ENCODE peak calls at places on chromosomes 11 and 22, in six cellular contexts. G is left lung, P is right lobe of liver, Q is B cell, E is A549, D is ovary. S is an unnamed sample.
A peak's percentile ranks its signal among the peaks of the same experiment; 100 is the strongest.

GRCh38 chr11:5600374-5600851 is 4.0 kb downstream of the TRIM6 start:
- DNase-seq in G (peak; percentile 78), P (peak; percentile 76), Q (peak; percentile 69), E (peak; percentile 66), D (peak; percentile 58), S (peak; percentile 53)

GRCh38 chr11:34816698-34817213 is 99.4 kb downstream of the APIP start:
- DNase-seq in G (no peak), P (no peak), Q (no peak), E (no peak), D (no peak), S (no peak)

GRCh38 chr11:132126973-132127900 is 756.8 kb downstream of the NTM start:
- DNase-seq in G (no peak), P (no peak), Q (no peak), E (no peak), D (no peak), S (no peak)

GRCh38 chr11:107732327-107733051 is 20.6 kb upstream of the SLN start:
- DNase-seq in G (no peak), P (no peak), Q (no peak), E (no peak), D (no peak), S (no peak)

GRCh38 chr22:50498322-50498861 is 9.1 kb downstream of the LMF2 start:
- DNase-seq in G (no peak), P (peak; percentile 86), Q (peak; percentile 71), E (peak; percentile 65), D (peak; percentile 38), S (no peak)

GRCh38 chr11:63986156-63986931 is at the start of gene OTUB1:
- DNase-seq in G (peak; percentile 97), P (peak; percentile 92), Q (peak; percentile 93), E (peak; percentile 95), D (peak; percentile 87), S (peak; percentile 89)

GRCh38 chr22:29971607-29972006 is 88.6 kb downstream of the MTMR3 start:
- DNase-seq in G (no peak), P (no peak), Q (no peak), E (no peak), D (no peak), S (no peak)

GRCh38 chr11:122234257-122234656 is 118.2 kb upstream of the BLID start:
- DNase-seq in G (no peak), P (no peak), Q (no peak), E (no peak), D (no peak), S (no peak)

GRCh38 chr22:32677876-32678275 is 123.6 kb upstream of the TIMP3 start:
- DNase-seq in G (no peak), P (no peak), Q (no peak), E (no peak), D (no peak), S (no peak)

GRCh38 chr11:73426184-73426845 is 50.1 kb downstream of the RELT start:
- DNase-seq in G (no peak), P (no peak), Q (no peak), E (no peak), D (no peak), S (no peak)

GRCh38 chr11:17475666-17476316 is 854 bp downstream of the ABCC8 start:
- DNase-seq in G (no peak), P (no peak), Q (no peak), E (no peak), D (no peak), S (no peak)

GRCh38 chr22:40588726-40589125 is 47.8 kb downstream of the MRTFA start:
- DNase-seq in G (no peak), P (no peak), Q (no peak), E (no peak), D (no peak), S (no peak)

GRCh38 chr22:27461470-27461869 is 340.1 kb downstream of the MN1 start:
- DNase-seq in G (no peak), P (no peak), Q (no peak), E (peak; percentile 40), D (no peak), S (no peak)

GRCh38 chr11:75267171-75267970 is 26.8 kb downstream of the TPBGL start:
- DNase-seq in G (no peak), P (peak; percentile 54), Q (no peak), E (no peak), D (no peak), S (no peak)

GRCh38 chr11:2088746-2089535 is 50.2 kb downstream of the IGF2 start:
- DNase-seq in G (peak; percentile 59), P (no peak), Q (no peak), E (peak; percentile 57), D (no peak), S (no peak)

GRCh38 chr11:1546536-1547466 is 25.3 kb downstream of the DUSP8 start:
- DNase-seq in G (peak; percentile 83), P (no peak), Q (peak; percentile 93), E (peak; percentile 84), D (no peak), S (no peak)

GRCh38 chr11:86575208-86575855 is 97.1 kb downstream of the ME3 start:
- DNase-seq in G (no peak), P (no peak), Q (no peak), E (no peak), D (no peak), S (no peak)

GRCh38 chr11:64516226-64516625 is 74.8 kb upstream of the SLC22A12 start:
- DNase-seq in G (peak; percentile 10), P (no peak), Q (no peak), E (no peak), D (no peak), S (no peak)

GRCh38 chr11:131038597-131038996 is 122.3 kb upstream of the SNX19 start:
- DNase-seq in G (no peak), P (no peak), Q (no peak), E (no peak), D (no peak), S (no peak)

GRCh38 chr22:37185646-37186227 is 2.3 kb downstream of the C1QTNF6 start:
- DNase-seq in G (peak; percentile 24), P (peak; percentile 33), Q (no peak), E (no peak), D (no peak), S (no peak)

GRCh38 chr11:116791002-116791812 is 472 bp downstream of the APOA5 start:
- DNase-seq in G (peak; percentile 95), P (peak; percentile 89), Q (peak; percentile 83), E (peak; percentile 79), D (peak; percentile 87), S (no peak)

GRCh38 chr22:49913446-49913845 is 4.8 kb downstream of the ALG12 start:
- DNase-seq in G (no peak), P (peak; percentile 40), Q (peak; percentile 8), E (no peak), D (no peak), S (no peak)

DNA sequence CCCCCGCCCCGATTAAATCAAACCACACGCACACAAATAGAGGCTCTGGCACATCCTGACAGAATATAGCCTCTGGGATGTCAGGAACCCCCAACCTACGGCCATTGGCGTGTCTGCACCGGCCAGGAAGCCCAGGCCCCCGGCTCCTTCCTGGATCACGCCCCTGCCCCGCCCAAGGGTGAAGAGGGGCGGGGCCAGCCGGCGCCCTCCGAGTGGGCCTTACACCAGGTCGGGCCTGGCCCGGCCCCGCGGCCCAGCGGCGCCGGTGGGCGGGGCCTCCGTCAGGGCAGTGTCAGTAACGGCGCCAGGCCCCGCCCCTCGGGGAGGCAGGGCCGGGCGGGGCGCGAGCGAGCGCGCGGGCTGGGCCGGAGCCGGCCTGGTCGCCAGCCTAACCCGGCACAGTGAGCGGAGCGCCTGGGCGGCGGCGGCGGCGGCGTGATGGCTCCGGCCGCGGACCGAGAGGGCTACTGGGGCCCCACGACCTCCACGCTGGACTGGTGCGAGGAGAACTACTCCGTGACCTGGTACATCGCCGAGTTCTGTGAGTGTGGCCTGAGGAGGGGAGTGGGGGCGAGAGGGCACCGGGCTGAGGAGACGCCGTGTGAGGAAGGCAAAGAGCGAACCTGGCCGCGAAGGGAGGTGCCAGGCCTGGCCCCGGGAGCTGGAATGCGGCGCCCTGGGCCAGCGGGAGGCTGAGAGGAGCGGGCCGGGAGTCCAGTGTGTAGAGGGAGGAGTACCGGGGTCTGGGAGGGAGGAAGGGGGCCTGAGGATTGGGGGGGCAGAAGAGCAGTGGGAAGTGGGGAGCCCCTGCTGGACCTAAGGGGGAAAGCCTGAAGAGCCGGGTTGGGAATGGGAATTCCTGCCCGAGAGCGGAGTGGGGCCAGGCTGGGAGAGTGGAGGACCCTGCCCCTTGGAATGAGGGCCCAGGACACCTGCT is at the start of gene ACER3:
- DNase-seq in G (peak; percentile 99), P (peak; percentile 94), Q (peak; percentile 97), E (peak; percentile 88), D (peak; percentile 92), S (peak; percentile 51)
- TF ChIP-seq CTCF in G (no peak), P (no peak), Q (no peak), E (no peak), D (no peak), S (no peak)

DNA sequence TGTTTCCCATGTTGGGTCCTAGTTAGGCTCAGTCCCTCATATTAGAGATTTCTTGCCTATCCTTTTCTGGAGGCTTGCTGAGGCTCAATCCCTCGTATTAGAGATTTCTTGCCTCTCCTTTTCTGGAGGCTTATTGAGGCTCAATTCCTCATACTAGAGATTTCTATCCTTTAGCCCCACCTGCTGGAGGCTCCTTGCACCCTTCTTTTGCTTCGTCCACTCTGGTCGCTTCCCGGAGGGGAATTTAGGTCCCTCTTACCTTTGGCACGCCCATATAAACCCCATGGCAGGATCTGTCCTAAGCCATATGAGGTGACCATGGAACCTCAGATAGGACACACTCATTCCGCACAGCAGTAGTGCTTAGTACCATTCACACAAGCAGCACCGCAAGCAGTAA is 15.9 kb downstream of the CYP2D6 start:
- DNase-seq in G (no peak), P (no peak), Q (no peak), E (peak; percentile 27), D (no peak), S (no peak)
- TF ChIP-seq CTCF in G (no peak), P (peak; percentile 27), Q (no peak), E (peak; percentile 12), D (no peak), S (no peak)

DNA sequence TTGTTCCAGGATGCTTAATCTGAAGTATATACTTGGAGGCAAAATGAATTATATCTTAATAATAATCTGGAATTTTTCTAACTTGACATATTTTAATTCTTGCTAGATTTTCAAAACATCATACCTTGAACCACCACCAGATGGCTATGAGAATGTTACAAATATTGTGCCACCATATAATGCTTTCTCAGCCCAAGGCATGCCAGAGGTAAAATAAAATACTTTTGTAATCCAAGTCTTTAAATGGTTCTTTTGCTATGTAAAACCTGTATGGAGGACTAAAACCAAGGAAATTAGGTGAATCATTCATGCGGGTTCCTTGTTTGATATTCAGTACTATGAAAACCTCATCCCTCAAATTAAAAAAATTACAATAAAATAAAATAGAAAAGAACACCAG is 14.4 kb downstream of the NAALAD2 start:
- DNase-seq in G (no peak), P (no peak), Q (no peak), E (no peak), D (no peak), S (no peak)
- TF ChIP-seq CTCF in G (no peak), P (no peak), Q (no peak), E (no peak), D (no peak), S (no peak)

DNA sequence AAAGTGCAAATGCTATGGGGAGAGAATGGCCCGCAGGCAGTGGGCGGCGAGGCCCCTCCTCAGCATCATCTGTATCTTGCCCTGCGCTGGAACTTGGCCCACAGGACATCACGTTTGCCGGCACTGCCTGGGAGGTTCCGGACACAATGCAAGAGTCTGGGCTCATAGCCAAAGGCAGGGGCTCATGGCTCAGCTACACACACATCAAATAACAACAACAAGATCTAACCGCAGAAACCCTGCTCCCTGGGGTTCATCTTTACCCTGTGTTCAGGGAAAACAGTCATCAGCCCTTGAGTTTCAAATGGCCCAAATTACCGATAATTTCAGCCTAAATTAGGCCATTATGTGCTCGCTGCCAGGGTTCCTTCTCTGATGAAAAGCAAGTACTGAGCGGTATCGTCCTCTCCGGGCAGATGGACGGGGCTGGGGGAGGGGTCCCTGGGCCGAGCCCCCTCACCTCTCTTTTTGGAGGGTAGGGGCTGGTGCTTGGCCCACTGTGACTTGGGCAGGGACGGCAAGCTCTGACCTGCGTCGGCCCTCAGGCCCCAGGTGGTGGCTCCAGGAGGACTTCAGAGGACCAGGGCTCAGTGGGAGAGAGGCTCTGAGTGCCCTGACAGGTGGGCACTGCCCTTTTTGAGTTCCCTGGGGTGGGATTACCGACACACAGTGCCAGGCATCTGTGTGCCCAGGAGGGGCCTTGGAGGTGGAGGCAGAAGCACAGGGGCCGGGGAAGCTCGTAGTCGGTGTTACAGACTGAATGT is 25.0 kb upstream of the GAL start:
- DNase-seq in G (peak; percentile 57), P (no peak), Q (no peak), E (peak; percentile 55), D (peak; percentile 79), S (peak; percentile 53)
- TF ChIP-seq CTCF in G (no peak), P (no peak), Q (no peak), E (no peak), D (no peak), S (no peak)